ENCODE peak calls at places on chromosomes 5 and 9, in nine cellular contexts. K is cardiac muscle cell; J is tibial nerve; T is psoas muscle; N is SK-N-SH; H is effector memory CD4-positive, alpha-beta T cell; G is A549; C is adipocyte; R is esophagus muscularis mucosa. S is an unnamed sample.

GRCh38 chr5:4970171-4970570 is 170.0 kb upstream of the ADAMTS16 start:
- DNase-seq in K (no peak), J (no peak), T (no peak), N (no peak), H (no peak), G (no peak), C (no peak), R (no peak), S (no peak)

GRCh38 chr9:17509698-17510097 is 69.2 kb upstream of the SH3GL2 start:
- DNase-seq in K (no peak), J (no peak), T (no peak), N (no peak), H (no peak), G (no peak), C (peak; percentile 12), R (no peak), S (no peak)

GRCh38 chr5:148913985-148914421 is 87.6 kb downstream of the ADRB2 start:
- DNase-seq in K (peak; percentile 14), J (no peak), T (no peak), N (no peak), H (no peak), G (peak; percentile 49), C (peak; percentile 54), R (no peak), S (no peak)

GRCh38 chr5:16857635-16858034 is 78.5 kb downstream of the MYO10 start:
- DNase-seq in K (no peak), J (no peak), T (no peak), N (no peak), H (no peak), G (no peak), C (no peak), R (no peak), S (no peak)

GRCh38 chr5:65882278-65882677 is 44.1 kb upstream of the ERBIN start:
- DNase-seq in K (no peak), J (no peak), T (no peak), N (no peak), H (no peak), G (no peak), C (no peak), R (no peak), S (no peak)

GRCh38 chr9:136363606-136364368 is at the start of gene DNLZ:
- DNase-seq in K (peak; percentile 93), J (peak; percentile 75), T (peak; percentile 92), N (peak; percentile 94), H (peak; percentile 81), G (peak; percentile 87), C (peak; percentile 94), R (peak; percentile 95), S (peak; percentile 91)

GRCh38 chr9:99000480-99001395 is 57.0 kb downstream of the COL15A1 start:
- DNase-seq in K (peak; percentile 71), J (peak; percentile 67), T (peak; percentile 73), N (peak; percentile 49), H (peak; percentile 41), G (peak; percentile 70), C (peak; percentile 64), R (no peak), S (peak; percentile 75)

GRCh38 chr9:11335011-11335410 is 722.2 kb upstream of the PTPRD start:
- DNase-seq in K (no peak), J (no peak), T (no peak), N (no peak), H (no peak), G (no peak), C (no peak), R (no peak), S (no peak)

GRCh38 chr5:109409061-109409843 is 522 bp downstream of the PJA2 start:
- DNase-seq in K (peak; percentile 71), J (peak; percentile 72), T (peak; percentile 82), N (peak; percentile 77), H (peak; percentile 76), G (peak; percentile 78), C (peak; percentile 88), R (peak; percentile 95), S (peak; percentile 79)

GRCh38 chr9:132069046-132069898 is 10.4 kb downstream of the MED27 start:
- DNase-seq in K (no peak), J (no peak), T (no peak), N (no peak), H (no peak), G (no peak), C (peak; percentile 56), R (no peak), S (no peak)

GRCh38 chr5:16539169-16539666 is 73.6 kb upstream of the ZNF622 start:
- DNase-seq in K (no peak), J (peak; percentile 83), T (peak; percentile 93), N (no peak), H (no peak), G (peak; percentile 68), C (peak; percentile 91), R (peak; percentile 94), S (no peak)

GRCh38 chr5:86461169-86461956 is 156.4 kb upstream of the COX7C start:
- DNase-seq in K (no peak), J (no peak), T (no peak), N (no peak), H (no peak), G (no peak), C (peak; percentile 1), R (no peak), S (no peak)

GRCh38 chr9:95413793-95414192 is 96.3 kb upstream of the FANCC start:
- DNase-seq in K (no peak), J (no peak), T (no peak), N (no peak), H (no peak), G (no peak), C (no peak), R (no peak), S (no peak)

GRCh38 chr9:108468364-108468763 is 387.4 kb downstream of the ACTL7B start:
- DNase-seq in K (peak; percentile 4), J (no peak), T (peak; percentile 61), N (peak; percentile 7), H (no peak), G (peak; percentile 44), C (peak; percentile 42), R (no peak), S (peak; percentile 37)

GRCh38 chr5:97923997-97924396 is 741.0 kb upstream of the RIOK2 start:
- DNase-seq in K (no peak), J (no peak), T (no peak), N (no peak), H (no peak), G (no peak), C (no peak), R (no peak), S (no peak)

GRCh38 chr9:8734760-8735159 is 935.2 kb upstream of the DMAC1 start:
- DNase-seq in K (no peak), J (no peak), T (no peak), N (no peak), H (no peak), G (peak; percentile 44), C (no peak), R (no peak), S (no peak)

GRCh38 chr5:113020461-113021273 is 44.1 kb downstream of the DCP2 start:
- DNase-seq in K (no peak), J (no peak), T (no peak), N (no peak), H (no peak), G (no peak), C (peak; percentile 41), R (no peak), S (no peak)

GRCh38 chr5:117880932-117881331 is 1107.4 kb downstream of the DTWD2 start:
- DNase-seq in K (no peak), J (no peak), T (no peak), N (no peak), H (no peak), G (no peak), C (no peak), R (no peak), S (no peak)

GRCh38 chr5:7464182-7464581 is 68.2 kb downstream of the ADCY2 start:
- DNase-seq in K (no peak), J (no peak), T (peak; percentile 57), N (no peak), H (no peak), G (peak; percentile 18), C (no peak), R (no peak), S (no peak)

GRCh38 chr9:133561976-133562554 is 27.6 kb downstream of the ADAMTSL2 start:
- DNase-seq in K (no peak), J (no peak), T (no peak), N (no peak), H (no peak), G (no peak), C (no peak), R (no peak), S (no peak)

GRCh38 chr5:50725800-50726474 is 59.5 kb downstream of the PARP8 start:
- DNase-seq in K (no peak), J (no peak), T (no peak), N (no peak), H (no peak), G (no peak), C (no peak), R (no peak), S (no peak)

GRCh38 chr9:132610661-132611060 is 28.3 kb downstream of the BARHL1 start:
- DNase-seq in K (no peak), J (no peak), T (no peak), N (no peak), H (no peak), G (no peak), C (no peak), R (no peak), S (no peak)

GRCh38 chr5:141867139-141867538 is 11.1 kb downstream of the PCDH1 start:
- DNase-seq in K (no peak), J (no peak), T (no peak), N (no peak), H (no peak), G (no peak), C (no peak), R (no peak), S (no peak)
- H3K4me1 ChIP-seq in K (no peaks in the 10 kb centered on the region), J (peaks cover 36% of the 10 kb centered on the region), T (no peaks in the 10 kb centered on the region), N (peaks cover 9% of the 10 kb centered on the region), H (no peaks in the 10 kb centered on the region), G (no peaks in the 10 kb centered on the region), C (no peaks in the 10 kb centered on the region), R (peaks cover 20% of the 10 kb centered on the region), S (peaks cover 6% of the 10 kb centered on the region)

GRCh38 chr5:151772868-151773561 is 1.3 kb downstream of the G3BP1 start:
- DNase-seq in K (no peak), J (no peak), T (no peak), N (no peak), H (peak; percentile 19), G (no peak), C (peak; percentile 68), R (no peak), S (no peak)
- H3K4me1 ChIP-seq in K (peaks cover 40% of the 10 kb centered on the region), J (peaks cover 54% of the 10 kb centered on the region), T (peaks cover 44% of the 10 kb centered on the region), N (peaks cover 22% of the 10 kb centered on the region), H (peaks cover 27% of the 10 kb centered on the region), G (peaks cover 41% of the 10 kb centered on the region), C (peaks cover 46% of the 10 kb centered on the region), R (peaks cover 63% of the 10 kb centered on the region), S (peaks cover 50% of the 10 kb centered on the region)

GRCh38 chr5:191036-191948 is at the start of gene LRRC14B:
- DNase-seq in K (peak; percentile 57), J (no peak), T (peak; percentile 95), N (no peak), H (no peak), G (no peak), C (no peak), R (no peak), S (peak; percentile 92)
- H3K4me1 ChIP-seq in K (peaks cover 29% of the 10 kb centered on the region), J (peaks cover 11% of the 10 kb centered on the region), T (peaks cover 56% of the 10 kb centered on the region), N (peaks cover 12% of the 10 kb centered on the region), H (peaks cover 3% of the 10 kb centered on the region), G (no peaks in the 10 kb centered on the region), C (peaks cover 3% of the 10 kb centered on the region), R (peaks cover 32% of the 10 kb centered on the region), S (peaks cover 80% of the 10 kb centered on the region)

DNA sequence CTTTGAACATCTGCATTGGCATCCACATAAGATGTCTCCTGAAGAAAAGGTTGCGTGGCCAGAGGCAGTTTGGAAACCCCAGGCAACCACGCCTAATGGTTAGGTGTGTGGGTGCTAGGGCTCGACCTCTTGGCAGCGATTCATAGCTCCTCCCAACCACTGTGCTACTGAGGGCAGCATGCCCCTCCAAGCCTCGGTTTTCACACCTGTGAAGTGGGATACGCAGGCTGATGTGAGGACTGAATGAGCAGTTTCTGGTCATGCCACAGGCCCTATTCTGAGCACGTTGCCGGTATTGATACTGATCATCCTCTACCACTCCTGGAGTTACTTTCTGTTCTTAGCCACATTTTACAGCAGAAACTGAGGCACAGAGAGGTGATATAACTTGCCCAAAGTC is 19.1 kb downstream of the NDST1 start:
- DNase-seq in K (no peak), J (no peak), T (no peak), N (no peak), H (no peak), G (no peak), C (no peak), R (no peak), S (no peak)
- H3K4me1 ChIP-seq in K (peaks cover 28% of the 10 kb centered on the region), J (peaks cover 90% of the 10 kb centered on the region), T (peaks cover 76% of the 10 kb centered on the region), N (peaks cover 11% of the 10 kb centered on the region), H (no peaks in the 10 kb centered on the region), G (peaks cover 29% of the 10 kb centered on the region), C (peaks cover 27% of the 10 kb centered on the region), R (peaks cover 74% of the 10 kb centered on the region), S (peaks cover 30% of the 10 kb centered on the region)